ENCODE peak calls at places on chromosomes 13 and 19, in seven cellular contexts. B, X, Q, U, D, C and T are unnamed samples.
A peak's percentile ranks its signal among the peaks of the same experiment; 100 is the strongest.

GRCh38 chr13:108267338-108267737 is 2.2 kb upstream of the TNFSF13B start:
- DNase-seq in B (no peak), X (no peak), Q (no peak), U (no peak), D (no peak), C (no peak), T (no peak)

GRCh38 chr19:3248728-3249315 is 24.4 kb downstream of the CELF5 start:
- DNase-seq in B (no peak), X (no peak), Q (no peak), U (no peak), D (no peak), C (no peak), T (no peak)

GRCh38 chr19:24051516-24051915 is 35.5 kb upstream of the ZNF254 start:
- DNase-seq in B (no peak), X (no peak), Q (no peak), U (no peak), D (no peak), C (no peak), T (no peak)

GRCh38 chr13:25319781-25320180 is 18.4 kb downstream of the NUP58 start:
- DNase-seq in B (no peak), X (no peak), Q (peak; percentile 18), U (no peak), D (no peak), C (no peak), T (no peak)

GRCh38 chr13:46726347-46726746 is 70.6 kb downstream of the ESD start:
- DNase-seq in B (no peak), X (no peak), Q (no peak), U (no peak), D (no peak), C (no peak), T (no peak)

GRCh38 chr13:100721885-100722512 is 47.4 kb upstream of the TMTC4 start:
- DNase-seq in B (peak; percentile 49), X (no peak), Q (peak; percentile 41), U (peak; percentile 67), D (peak; percentile 30), C (peak; percentile 49), T (no peak)

GRCh38 chr13:23868521-23868920 is 20.7 kb downstream of the MIPEP start:
- DNase-seq in B (no peak), X (no peak), Q (peak; percentile 89), U (peak; percentile 93), D (no peak), C (no peak), T (no peak)

GRCh38 chr19:30710721-30711120 is 338.5 kb downstream of the ZNF536 start:
- DNase-seq in B (no peak), X (no peak), Q (no peak), U (no peak), D (no peak), C (no peak), T (peak; percentile 17)

GRCh38 chr19:10379880-10380310 is 477 bp downstream of the TYK2 start:
- DNase-seq in B (no peak), X (no peak), Q (no peak), U (no peak), D (no peak), C (peak; percentile 62), T (no peak)

GRCh38 chr13:37978680-37979079 is 109.1 kb upstream of the TRPC4 start:
- DNase-seq in B (no peak), X (no peak), Q (no peak), U (no peak), D (no peak), C (no peak), T (no peak)